ENCODE peak calls at places on chromosome 3, in eight cellular contexts. O, N, M, L, F, W, T and H are unnamed samples.

GRCh38 chr3:29226709-29227108 is 54.2 kb upstream of the RBMS3 start:
- DNase-seq in N (no peak), M (peak), O (no peak), T (no peak), F (no peak), W (no peak), L (no peak), H (no peak)

GRCh38 chr3:157417247-157417646 is 19.4 kb upstream of the PTX3 start:
- DNase-seq in N (no peak), O (no peak), L (no peak), M (no peak), W (no peak), F (no peak), T (no peak), H (no peak)

GRCh38 chr3:103510760-103511159 is 1075.9 kb downstream of the ZPLD1 start:
- DNase-seq in O (no peak), W (no peak), M (no peak), F (no peak), L (no peak), N (no peak), T (no peak), H (no peak)

GRCh38 chr3:124592658-124593441 is 137.4 kb upstream of the UMPS start:
- DNase-seq in M (no peak), F (no peak), L (peak), O (no peak), T (no peak), W (no peak), N (peak), H (no peak)

GRCh38 chr3:169327969-169328368 is 335.5 kb downstream of the MECOM start:
- DNase-seq in W (no peak), L (no peak), T (no peak), F (no peak), M (no peak), O (no peak), N (no peak), H (no peak)

GRCh38 chr3:122560680-122561079 is 3.4 kb downstream of the PARP9 start:
- DNase-seq in W (no peak), T (peak), O (peak), M (peak), F (peak), L (peak), N (no peak), H (peak)

GRCh38 chr3:50616770-50617095 is 218 bp upstream of the MAPKAPK3 start:
- DNase-seq in W (peak), L (peak), F (peak), M (peak), T (peak), O (peak), N (peak), H (peak)

GRCh38 chr3:135905058-135905724 is 60.3 kb upstream of the PPP2R3A start:
- DNase-seq in T (no peak), W (no peak), O (no peak), F (no peak), M (no peak), L (peak), N (no peak), H (no peak)

GRCh38 chr3:45409921-45410320 is 21.5 kb downstream of the LARS2 start:
- DNase-seq in M (no peak), W (no peak), O (no peak), L (no peak), T (no peak), F (no peak), N (no peak), H (no peak)

GRCh38 chr3:169146866-169147245 is 516.7 kb downstream of the MECOM start:
- DNase-seq in N (no peak), L (no peak), W (no peak), F (no peak), O (no peak), M (no peak), T (no peak), H (no peak)

GRCh38 chr3:23644741-23645140 is 161.0 kb upstream of the UBE2E1 start:
- DNase-seq in W (no peak), O (no peak), F (no peak), M (no peak), T (no peak), N (no peak), L (no peak), H (no peak)

GRCh38 chr3:168034152-168034928 is 61.4 kb downstream of the GOLIM4 start:
- DNase-seq in F (no peak), L (peak), T (no peak), N (no peak), M (no peak), W (no peak), O (no peak), H (no peak)

GRCh38 chr3:87218560-87218959 is 8.5 kb upstream of the CHMP2B start:
- DNase-seq in L (no peak), N (no peak), W (no peak), O (no peak), T (no peak), M (no peak), F (no peak), H (no peak)

GRCh38 chr3:113300596-113300995 is 89.2 kb downstream of the BOC start:
- DNase-seq in N (no peak), O (no peak), F (no peak), L (no peak), W (no peak), T (no peak), M (no peak), H (no peak)